ENCODE peak calls at places on chromosomes 2 and 18, in eight cellular contexts. A is GM12891, H is tibial nerve, L is sigmoid colon, N is uterus, C is esophagus squamous epithelium, S is stomach, Q is ovary. V is an unnamed sample.

GRCh38 chr18:27969206-27969605 is 207.7 kb downstream of the CDH2 start:
- DNase-seq in A (no peak), H (no peak), L (no peak), N (no peak), C (no peak), S (no peak), Q (no peak), V (no peak)

GRCh38 chr2:197850882-197851281 is 46.5 kb downstream of the PLCL1 start:
- DNase-seq in A (no peak), H (no peak), L (no peak), N (no peak), C (no peak), S (no peak), Q (no peak), V (no peak)

GRCh38 chr2:169300617-169301530 is 61.5 kb downstream of the LRP2 start:
- DNase-seq in A (no peak), H (no peak), L (no peak), N (no peak), C (no peak), S (no peak), Q (no peak), V (no peak)

GRCh38 chr2:42922790-42923631 is 130.6 kb upstream of the HAAO start:
- DNase-seq in A (no peak), H (peak; percentile 75), L (peak; percentile 82), N (no peak), C (no peak), S (no peak), Q (no peak), V (no peak)

GRCh38 chr18:49944681-49945080 is 131.3 kb upstream of the ACAA2 start:
- DNase-seq in A (no peak), H (no peak), L (peak; percentile 69), N (no peak), C (no peak), S (no peak), Q (no peak), V (no peak)

GRCh38 chr18:70490008-70490933 is 201.4 kb downstream of the SOCS6 start:
- DNase-seq in A (no peak), H (peak; percentile 59), L (no peak), N (no peak), C (no peak), S (peak; percentile 29), Q (no peak), V (peak; percentile 15)

GRCh38 chr2:111037136-111037535 is 83.6 kb upstream of the BCL2L11 start:
- DNase-seq in A (no peak), H (no peak), L (no peak), N (no peak), C (no peak), S (no peak), Q (no peak), V (no peak)

GRCh38 chr2:109457811-109458210 is 156.0 kb downstream of the SEPTIN10 start:
- DNase-seq in A (no peak), H (no peak), L (peak; percentile 21), N (no peak), C (no peak), S (no peak), Q (no peak), V (no peak)

GRCh38 chr2:69693472-69694450 is 48.2 kb upstream of the ANXA4 start:
- DNase-seq in A (no peak), H (no peak), L (no peak), N (no peak), C (no peak), S (no peak), Q (no peak), V (no peak)

GRCh38 chr2:225472161-225472560 is 72.7 kb downstream of the NYAP2 start:
- DNase-seq in A (no peak), H (no peak), L (no peak), N (no peak), C (no peak), S (no peak), Q (no peak), V (no peak)

GRCh38 chr2:85324639-85325465 is 2.9 kb downstream of the TGOLN2 start:
- DNase-seq in A (no peak), H (no peak), L (peak; percentile 53), N (no peak), C (no peak), S (no peak), Q (no peak), V (no peak)
- TF ChIP-seq POLR2A in A (no peak), H (no peak), L (no peak), N (no peak), C (no peak), S (no peak), Q (no peak), V (no peak)

GRCh38 chr2:240559271-240559670 is 886 bp upstream of the DUSP28 start:
- DNase-seq in A (no peak), H (no peak), L (peak; percentile 42), N (no peak), C (no peak), S (no peak), Q (no peak), V (peak; percentile 73)

GRCh38 chr2:240558229-240558885 is 569 bp upstream of the ANKMY1 start:
- DNase-seq in A (no peak), H (no peak), L (peak; percentile 42), N (no peak), C (no peak), S (no peak), Q (no peak), V (peak; percentile 14)

GRCh38 chr2:240560480-240561324 is 545 bp downstream of the DUSP28 start:
- DNase-seq in A (peak; percentile 82), H (peak; percentile 100), L (peak; percentile 100), N (peak; percentile 100), C (peak; percentile 97), S (peak; percentile 100), Q (peak; percentile 100), V (peak; percentile 99)

GRCh38 chr2:240561325-240561971 is 1.3 kb downstream of the DUSP28 start:
- DNase-seq in A (no peak), H (no peak), L (peak; percentile 61), N (no peak), C (no peak), S (no peak), Q (no peak), V (peak; percentile 73)

DNA sequence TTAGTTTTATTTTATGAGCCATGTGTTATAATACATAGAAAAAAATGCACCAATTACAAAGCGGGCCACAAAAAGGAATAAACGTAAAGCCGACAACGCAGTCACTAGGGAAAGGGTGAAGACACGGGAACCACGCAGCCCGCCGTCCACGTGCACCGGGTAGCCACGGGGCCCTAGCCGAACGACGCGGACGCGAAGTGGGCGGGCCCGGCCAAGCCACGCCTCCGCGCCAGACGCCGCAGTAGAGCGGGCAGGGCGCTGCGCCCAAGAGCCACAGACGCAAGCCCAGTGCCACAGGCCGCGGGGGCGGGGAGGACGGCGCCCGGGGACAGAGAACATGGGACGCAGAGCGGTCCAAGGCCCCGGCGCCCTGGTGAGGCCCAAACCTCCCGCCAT is at the start of gene DUSP28:
- DNase-seq in A (peak; percentile 86), H (peak; percentile 80), L (peak; percentile 96), N (peak; percentile 90), C (no peak), S (peak; percentile 95), Q (peak; percentile 86), V (peak; percentile 98)
- TF ChIP-seq POLR2A in A (peak; percentile 80), H (peak; percentile 85), L (no peak), N (peak; percentile 82), C (peak; percentile 95), S (peak; percentile 69), Q (peak; percentile 72), V (no peak)

GRCh38 chr2:23513245-23513880 is 128.4 kb downstream of the KLHL29 start:
- DNase-seq in A (no peak), H (no peak), L (peak; percentile 81), N (peak; percentile 54), C (no peak), S (no peak), Q (no peak), V (no peak)
- TF ChIP-seq POLR2A in A (no peak), H (no peak), L (no peak), N (peak; percentile 30), C (no peak), S (no peak), Q (no peak), V (no peak)

GRCh38 chr2:218607436-218608115 is at the start of gene PLCD4:
- DNase-seq in A (no peak), H (peak; percentile 31), L (peak; percentile 89), N (no peak), C (no peak), S (no peak), Q (peak; percentile 14), V (no peak)
- TF ChIP-seq POLR2A in A (no peak), H (no peak), L (peak; percentile 41), N (no peak), C (peak; percentile 11), S (no peak), Q (no peak), V (no peak)

GRCh38 chr2:218400167-218400929 is 680 bp downstream of the CTDSP1 start:
- DNase-seq in A (peak; percentile 51), H (no peak), L (peak; percentile 79), N (peak; percentile 64), C (no peak), S (no peak), Q (peak; percentile 63), V (no peak)

GRCh38 chr2:218402491-218402901 is 2.8 kb downstream of the CTDSP1 start:
- DNase-seq in A (no peak), H (no peak), L (no peak), N (no peak), C (no peak), S (no peak), Q (no peak), V (no peak)

GRCh38 chr2:218401834-218402370 is 2.2 kb downstream of the CTDSP1 start:
- DNase-seq in A (no peak), H (no peak), L (peak; percentile 70), N (no peak), C (no peak), S (no peak), Q (no peak), V (no peak)

GRCh38 chr2:218399391-218400166 is at the start of gene CTDSP1:
- DNase-seq in A (peak; percentile 89), H (peak; percentile 97), L (peak; percentile 99), N (peak; percentile 98), C (peak; percentile 84), S (peak; percentile 99), Q (peak; percentile 97), V (peak; percentile 99)

DNA sequence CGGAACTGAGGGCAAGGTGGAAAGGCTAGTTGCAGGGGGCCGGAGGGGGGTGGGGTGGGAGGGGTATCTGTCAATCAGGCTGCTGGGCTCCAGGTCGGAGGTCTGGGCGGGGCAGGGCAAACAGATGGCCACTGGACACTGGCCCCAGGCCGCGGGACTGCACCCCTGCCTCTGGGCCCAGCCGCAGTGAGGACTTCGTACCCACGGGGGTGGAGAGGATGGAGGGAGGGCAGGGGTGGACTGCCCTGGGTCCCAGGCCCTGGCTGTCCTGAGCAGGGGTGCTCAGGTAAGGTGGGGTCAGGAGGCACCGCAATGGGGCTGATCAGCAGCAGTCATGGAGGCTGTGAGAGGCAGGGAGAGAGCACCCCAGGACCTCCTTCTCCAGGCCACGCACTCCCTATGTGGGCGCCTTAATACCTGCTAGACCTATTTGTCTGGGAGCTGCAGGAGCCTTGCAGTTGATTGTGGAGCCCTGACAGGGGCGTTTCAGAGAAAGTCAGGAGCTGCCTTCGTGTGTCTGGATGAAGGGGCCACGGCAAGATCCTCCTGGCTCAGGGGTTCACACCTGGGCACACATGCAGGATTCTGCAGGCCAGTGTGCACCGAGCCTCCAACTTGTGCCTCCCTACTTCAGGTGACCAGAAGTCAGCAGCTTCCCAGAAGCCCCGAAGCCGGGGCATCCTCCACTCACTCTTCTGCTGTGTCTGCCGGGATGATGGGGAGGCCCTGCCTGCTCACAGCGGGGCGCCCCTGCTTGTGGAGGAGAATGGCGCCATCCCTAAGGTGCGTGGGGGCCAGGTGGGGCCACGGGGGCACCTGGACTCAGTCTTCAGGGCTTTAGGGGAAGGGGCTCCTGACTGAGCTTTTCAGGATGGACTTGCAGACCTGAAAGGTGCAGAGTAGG is 1.5 kb downstream of the CTDSP1 start:
- DNase-seq in A (no peak), H (no peak), L (peak; percentile 73), N (no peak), C (no peak), S (peak; percentile 51), Q (no peak), V (no peak)
- TF ChIP-seq POLR2A in A (no peak), H (no peak), L (no peak), N (no peak), C (no peak), S (no peak), Q (no peak), V (no peak)